ENCODE peak calls at places on chromosomes 2 and 18, in ten cellular contexts. M, Q, L, V, W, K, G, O, I and Y are unnamed samples.

GRCh38 chr2:1653137-1653789 is 91.1 kb downstream of the PXDN start:
- DNase-seq in M (peak; percentile 12), Q (peak; percentile 98), L (peak; percentile 95), V (no peak), W (no peak), K (no peak), G (no peak), O (peak; percentile 84), I (peak; percentile 97), Y (peak; percentile 57)

GRCh38 chr18:36075862-36076587 is 8.7 kb upstream of the RPRD1A start:
- DNase-seq in M (no peak), Q (peak; percentile 89), L (no peak), V (peak; percentile 24), W (no peak), K (no peak), G (peak; percentile 37), O (no peak), I (peak; percentile 56), Y (peak; percentile 69)

GRCh38 chr2:121087117-121087516 is 197.9 kb downstream of the TFCP2L1 start:
- DNase-seq in M (no peak), Q (no peak), L (no peak), V (no peak), W (no peak), K (no peak), G (no peak), O (no peak), I (no peak), Y (no peak)

GRCh38 chr2:162317910-162318279 is 589 bp downstream of the IFIH1 start:
- DNase-seq in M (peak; percentile 57), Q (no peak), L (no peak), V (peak; percentile 60), W (no peak), K (no peak), G (no peak), O (peak; percentile 27), I (peak; percentile 21), Y (no peak)

GRCh38 chr2:72155151-72155550 is 7.5 kb upstream of the CYP26B1 start:
- DNase-seq in M (no peak), Q (no peak), L (no peak), V (no peak), W (no peak), K (no peak), G (no peak), O (no peak), I (no peak), Y (no peak)

GRCh38 chr18:79208882-79209281 is 139.7 kb downstream of the ATP9B start:
- DNase-seq in M (no peak), Q (no peak), L (no peak), V (no peak), W (no peak), K (no peak), G (no peak), O (no peak), I (no peak), Y (no peak)

GRCh38 chr2:148554459-148555247 is 89.9 kb upstream of the EPC2 start:
- DNase-seq in M (peak; percentile 87), Q (no peak), L (no peak), V (no peak), W (no peak), K (no peak), G (no peak), O (no peak), I (peak; percentile 10), Y (no peak)

GRCh38 chr18:934518-935123 is 29.9 kb downstream of the ADCYAP1 start:
- DNase-seq in M (no peak), Q (no peak), L (no peak), V (no peak), W (no peak), K (peak; percentile 30), G (no peak), O (no peak), I (no peak), Y (no peak)

GRCh38 chr2:88042476-88042875 is 13.1 kb downstream of the KRCC1 start:
- DNase-seq in M (no peak), Q (no peak), L (no peak), V (no peak), W (no peak), K (no peak), G (no peak), O (no peak), I (no peak), Y (no peak)

GRCh38 chr2:99806758-99807157 is 316.9 kb upstream of the REV1 start:
- DNase-seq in M (no peak), Q (peak; percentile 81), L (peak; percentile 55), V (no peak), W (no peak), K (no peak), G (no peak), O (no peak), I (peak; percentile 46), Y (no peak)

GRCh38 chr18:12046751-12047335 is 46.8 kb upstream of the ANKRD62 start:
- DNase-seq in M (no peak), Q (no peak), L (no peak), V (no peak), W (no peak), K (peak; percentile 45), G (no peak), O (no peak), I (no peak), Y (no peak)

GRCh38 chr18:31977270-31977872 is 34.4 kb upstream of the TRAPPC8 start:
- DNase-seq in M (peak; percentile 70), Q (peak; percentile 54), L (peak; percentile 38), V (peak; percentile 60), W (peak; percentile 25), K (peak; percentile 85), G (peak; percentile 25), O (no peak), I (peak; percentile 55), Y (no peak)

GRCh38 chr2:30443081-30443480 is 4.0 kb upstream of the LCLAT1 start:
- DNase-seq in M (no peak), Q (no peak), L (no peak), V (no peak), W (no peak), K (no peak), G (no peak), O (no peak), I (no peak), Y (no peak)

GRCh38 chr2:238506669-238507068 is 79.9 kb downstream of the ASB1 start:
- DNase-seq in M (no peak), Q (no peak), L (no peak), V (no peak), W (no peak), K (no peak), G (no peak), O (no peak), I (no peak), Y (no peak)

GRCh38 chr2:26770986-26771586 is 7.0 kb downstream of the SLC35F6 start:
- DNase-seq in M (peak; percentile 43), Q (peak; percentile 90), L (peak; percentile 32), V (peak; percentile 38), W (peak; percentile 53), K (no peak), G (no peak), O (peak; percentile 89), I (peak; percentile 57), Y (peak; percentile 44)

GRCh38 chr2:140136366-140136765 is 1356.2 kb upstream of the NXPH2 start:
- DNase-seq in M (no peak), Q (no peak), L (no peak), V (no peak), W (no peak), K (no peak), G (no peak), O (no peak), I (no peak), Y (no peak)

GRCh38 chr2:217964658-217965161 is 38.1 kb downstream of the TNS1 start:
- DNase-seq in M (no peak), Q (no peak), L (peak; percentile 88), V (no peak), W (no peak), K (peak; percentile 33), G (no peak), O (peak; percentile 27), I (no peak), Y (no peak)

GRCh38 chr2:23988371-23988770 is 21.5 kb upstream of the MFSD2B start:
- DNase-seq in M (no peak), Q (peak; percentile 4), L (peak; percentile 42), V (peak; percentile 32), W (no peak), K (no peak), G (no peak), O (no peak), I (peak; percentile 43), Y (no peak)

GRCh38 chr18:67805261-67805660 is 288.7 kb upstream of the DSEL start:
- DNase-seq in M (no peak), Q (no peak), L (no peak), V (no peak), W (no peak), K (peak; percentile 30), G (no peak), O (no peak), I (no peak), Y (no peak)

GRCh38 chr2:240435955-240436625 is 627 bp downstream of the GPC1 start:
- DNase-seq in M (no peak), Q (peak; percentile 7), L (no peak), V (no peak), W (no peak), K (peak; percentile 55), G (no peak), O (peak; percentile 40), I (no peak), Y (no peak)

GRCh38 chr18:39455300-39455699 is 1889.7 kb upstream of the CELF4 start:
- DNase-seq in M (no peak), Q (peak; percentile 66), L (peak; percentile 90), V (no peak), W (no peak), K (no peak), G (no peak), O (peak; percentile 21), I (peak; percentile 32), Y (no peak)

GRCh38 chr2:201924453-201924852 is 109.2 kb upstream of the FZD7 start:
- DNase-seq in M (no peak), Q (no peak), L (no peak), V (no peak), W (no peak), K (no peak), G (no peak), O (no peak), I (no peak), Y (no peak)

GRCh38 chr18:42413870-42414269 is 458.8 kb downstream of the PIK3C3 start:
- DNase-seq in M (no peak), Q (no peak), L (peak; percentile 91), V (no peak), W (no peak), K (no peak), G (no peak), O (no peak), I (no peak), Y (no peak)

GRCh38 chr2:158497486-158497885 is 40.7 kb downstream of the PKP4 start:
- DNase-seq in M (no peak), Q (peak; percentile 50), L (no peak), V (no peak), W (no peak), K (no peak), G (no peak), O (no peak), I (no peak), Y (no peak)